ENCODE peak calls at places on chromosome 20, in five cellular contexts. O is HepG2, M is A549, T is Panc1, P is SK-N-SH. G is an unnamed sample.

GRCh38 chr20:35305682-35306556 is 13.7 kb upstream of the FAM83C start:
- DNase-seq in O (peak; percentile 92), M (peak; percentile 95), T (peak; percentile 96), P (no peak), G (no peak)

GRCh38 chr20:17651761-17652388 is 30.2 kb downstream of the RRBP1 start:
- DNase-seq in O (no peak), M (peak; percentile 21), T (no peak), P (no peak), G (no peak)

GRCh38 chr20:61360296-61360695 is 108.2 kb downstream of the CDH4 start:
- DNase-seq in O (no peak), M (no peak), T (no peak), P (no peak), G (no peak)

GRCh38 chr20:53595018-53595378 is 1.4 kb upstream of the ZNF217 start:
- DNase-seq in O (no peak), M (no peak), T (no peak), P (no peak), G (no peak)

GRCh38 chr20:24350923-24351368 is 118.5 kb upstream of the SYNDIG1 start:
- DNase-seq in O (no peak), M (no peak), T (no peak), P (no peak), G (no peak)

GRCh38 chr20:48169650-48170049 is 384.4 kb upstream of the SULF2 start:
- DNase-seq in O (no peak), M (no peak), T (no peak), P (no peak), G (no peak)

GRCh38 chr20:36175016-36175415 is 20.5 kb downstream of the EPB41L1 start:
- DNase-seq in O (no peak), M (no peak), T (no peak), P (peak; percentile 47), G (no peak)

GRCh38 chr20:45833883-45834796 is 541 bp downstream of the SNX21 start:
- DNase-seq in O (peak; percentile 47), M (peak; percentile 66), T (no peak), P (peak; percentile 98), G (peak; percentile 84)

GRCh38 chr20:63189322-63189642 is 26.6 kb downstream of the YTHDF1 start:
- DNase-seq in O (no peak), M (no peak), T (no peak), P (no peak), G (no peak)

GRCh38 chr20:42572320-42573016 is 617.2 kb downstream of the PTPRT start:
- DNase-seq in O (no peak), M (no peak), T (no peak), P (no peak), G (no peak)

GRCh38 chr20:47295921-47296426 is 60.5 kb downstream of the ZMYND8 start:
- DNase-seq in O (no peak), M (peak; percentile 84), T (peak; percentile 77), P (no peak), G (no peak)

GRCh38 chr20:62285722-62286121 is 17.1 kb upstream of the ADRM1 start:
- DNase-seq in O (no peak), M (no peak), T (no peak), P (no peak), G (no peak)

GRCh38 chr20:48359692-48360337 is 468.0 kb downstream of the PREX1 start:
- DNase-seq in O (peak; percentile 54), M (no peak), T (no peak), P (no peak), G (no peak)

GRCh38 chr20:57458400-57459160 is 66.4 kb downstream of the CTCFL start:
- DNase-seq in O (no peak), M (no peak), T (no peak), P (no peak), G (no peak)

GRCh38 chr20:19129976-19130612 is 82.3 kb upstream of the SLC24A3 start:
- DNase-seq in O (no peak), M (no peak), T (no peak), P (no peak), G (no peak)

GRCh38 chr20:43379239-43379917 is 78.3 kb upstream of the SRSF6 start:
- DNase-seq in O (peak; percentile 27), M (peak; percentile 38), T (no peak), P (no peak), G (no peak)

GRCh38 chr20:12798286-12798685 is 210.5 kb upstream of the SPTLC3 start:
- DNase-seq in O (no peak), M (no peak), T (no peak), P (no peak), G (peak; percentile 63)

GRCh38 chr20:45991616-45992015 is 17.1 kb upstream of the MMP9 start:
- DNase-seq in O (no peak), M (no peak), T (no peak), P (no peak), G (no peak)

GRCh38 chr20:44572551-44573500 is 9.6 kb upstream of the PKIG start:
- DNase-seq in O (no peak), M (peak; percentile 43), T (peak; percentile 80), P (no peak), G (no peak)

GRCh38 chr20:8670900-8671229 is 398.0 kb upstream of the PLCB4 start:
- DNase-seq in O (no peak), M (no peak), T (no peak), P (peak; percentile 49), G (no peak)

GRCh38 chr20:17023811-17024210 is 203.0 kb upstream of the PCSK2 start:
- DNase-seq in O (no peak), M (no peak), T (no peak), P (no peak), G (peak; percentile 57)

GRCh38 chr20:44704551-44704971 is 10.6 kb upstream of the CCN5 start:
- DNase-seq in O (no peak), M (no peak), T (no peak), P (no peak), G (no peak)

GRCh38 chr20:11797161-11797560 is 120.5 kb upstream of the BTBD3 start:
- DNase-seq in O (no peak), M (no peak), T (no peak), P (no peak), G (no peak)

GRCh38 chr20:57420571-57421257 is 29.5 kb downstream of the RBM38 start:
- DNase-seq in O (no peak), M (no peak), T (no peak), P (no peak), G (no peak)

GRCh38 chr20:4050581-4050980 is 35.2 kb upstream of the RNF24 start:
- DNase-seq in O (no peak), M (no peak), T (no peak), P (no peak), G (no peak)

GRCh38 chr20:4052139-4052480 is 36.8 kb upstream of the RNF24 start:
- DNase-seq in O (no peak), M (no peak), T (no peak), P (no peak), G (no peak)

GRCh38 chr20:4052554-4052953 is 37.2 kb upstream of the RNF24 start:
- DNase-seq in O (no peak), M (no peak), T (no peak), P (no peak), G (no peak)

GRCh38 chr20:4053071-4053470 is 37.7 kb upstream of the RNF24 start:
- DNase-seq in O (no peak), M (no peak), T (no peak), P (no peak), G (no peak)

GRCh38 chr20:4051413-4052138 is 36.2 kb upstream of the RNF24 start:
- DNase-seq in O (no peak), M (no peak), T (no peak), P (no peak), G (no peak)
- TF ChIP-seq REST in O (no peak), M (no peak), T (no peak), P (no peak), G (no peak)

GRCh38 chr20:20643925-20644324 is 68.5 kb downstream of the RALGAPA2 start:
- DNase-seq in O (no peak), M (no peak), T (no peak), P (no peak), G (no peak)
- H3K27ac ChIP-seq in O (no peak overlapping the region), M (no peak overlapping the region), T (no peak overlapping the region), P (no peak overlapping the region), G (no peak overlapping the region)

GRCh38 chr20:21503345-21503744 is 10.5 kb downstream of the NKX2-2 start:
- DNase-seq in O (no peak), M (no peak), T (no peak), P (no peak), G (no peak)
- TF ChIP-seq REST in O (no peak), M (no peak), T (no peak), P (no peak), G (no peak)

GRCh38 chr20:32036252-32036651 is 15.8 kb upstream of the HCK start:
- DNase-seq in O (no peak), M (no peak), T (no peak), P (no peak), G (no peak)

GRCh38 chr20:32035398-32035852 is 16.6 kb upstream of the HCK start:
- DNase-seq in O (no peak), M (no peak), T (no peak), P (no peak), G (no peak)

GRCh38 chr20:32036716-32037355 is 15.2 kb upstream of the HCK start:
- DNase-seq in O (no peak), M (no peak), T (no peak), P (no peak), G (no peak)

GRCh38 chr20:32037929-32038328 is 14.1 kb upstream of the HCK start:
- DNase-seq in O (no peak), M (peak; percentile 23), T (no peak), P (no peak), G (no peak)

GRCh38 chr20:32040142-32040953 is 11.7 kb upstream of the HCK start:
- DNase-seq in O (no peak), M (no peak), T (no peak), P (no peak), G (no peak)
- H3K27ac ChIP-seq in O (no peak overlapping the region), M (no peak overlapping the region), T (no peak overlapping the region), P (no peak overlapping the region), G (no peak overlapping the region)

GRCh38 chr20:214383-214782 is 12.7 kb upstream of the DEFB129 start:
- DNase-seq in O (no peak), M (no peak), T (no peak), P (no peak), G (no peak)

GRCh38 chr20:210809-211502 is 16.1 kb upstream of the DEFB129 start:
- DNase-seq in O (no peak), M (no peak), T (no peak), P (no peak), G (no peak)

DNA sequence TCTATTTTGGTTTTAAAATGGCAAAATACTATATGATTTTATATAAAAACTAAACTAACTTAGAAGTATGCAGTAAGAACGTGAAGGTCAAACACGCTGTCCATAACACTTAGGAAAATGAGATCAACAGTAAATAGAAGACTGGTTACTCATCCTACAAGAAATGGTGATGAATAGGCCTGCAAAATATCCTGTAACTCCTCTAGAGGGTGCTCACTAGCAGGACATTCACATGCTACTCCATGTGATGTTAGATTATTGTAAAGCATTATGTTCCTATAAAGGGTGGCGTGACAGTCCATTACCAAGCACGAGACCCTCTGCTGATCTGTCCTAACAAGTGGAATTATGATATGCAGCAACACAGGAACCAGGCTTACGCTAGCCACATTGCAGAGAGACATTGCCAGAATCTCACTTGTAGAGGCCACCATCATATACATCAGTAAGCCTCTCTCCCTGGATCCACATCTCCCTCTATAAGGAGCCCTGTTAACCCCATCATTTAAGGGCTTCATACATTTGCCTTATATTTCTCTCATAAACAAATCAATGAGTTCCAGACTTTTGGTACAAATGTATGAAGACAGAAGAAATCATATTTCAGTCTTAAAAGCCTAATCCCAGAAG is 18.0 kb upstream of the DEFB129 start:
- DNase-seq in O (peak; percentile 64), M (peak; percentile 72), T (peak; percentile 55), P (peak; percentile 41), G (peak; percentile 60)
- TF ChIP-seq REST in O (no peak), M (no peak), T (no peak), P (no peak), G (no peak)

G was measured in GM23338.